ENCODE peak calls at places on chromosome 5, in ten cellular contexts. D is BE2C, X is IMR-90, Z is glomerular endothelial cell, Y is NB4, F is T-helper 9 cell, B is H9, P is NT2/D1, I is osteocyte, T is Caco-2. V is an unnamed sample.

GRCh38 chr5:39226100-39226451 is 6.7 kb upstream of the FYB1 start:
- DNase-seq in D (no peak), X (no peak), Z (no peak), Y (no peak), F (no peak), B (no peak), P (no peak), I (no peak), T (no peak), V (no peak)

GRCh38 chr5:178108966-178109365 is 4.4 kb upstream of the N4BP3 start:
- DNase-seq in D (no peak), X (no peak), Z (no peak), Y (peak; percentile 40), F (no peak), B (no peak), P (no peak), I (no peak), T (no peak), V (no peak)

GRCh38 chr5:69528015-69528414 is 32.0 kb upstream of the GTF2H2C start:
- DNase-seq in D (no peak), X (no peak), Z (no peak), Y (no peak), F (no peak), B (no peak), P (no peak), I (no peak), T (peak; percentile 67), V (no peak)

GRCh38 chr5:96920956-96921355 is 14.9 kb upstream of the LNPEP start:
- DNase-seq in D (no peak), X (no peak), Z (no peak), Y (no peak), F (no peak), B (no peak), P (no peak), I (no peak), T (no peak), V (no peak)

GRCh38 chr5:6279607-6280006 is 98.7 kb downstream of the MED10 start:
- DNase-seq in D (no peak), X (no peak), Z (no peak), Y (no peak), F (no peak), B (no peak), P (no peak), I (no peak), T (no peak), V (no peak)

GRCh38 chr5:112574566-112574965 is 155.5 kb upstream of the EPB41L4A start:
- DNase-seq in D (no peak), X (no peak), Z (no peak), Y (no peak), F (no peak), B (no peak), P (no peak), I (no peak), T (no peak), V (no peak)

GRCh38 chr5:100505984-100506670 is 29.0 kb upstream of the FAM174A start:
- DNase-seq in D (no peak), X (peak; percentile 82), Z (peak; percentile 33), Y (no peak), F (no peak), B (no peak), P (no peak), I (no peak), T (no peak), V (no peak)

GRCh38 chr5:180366303-180366702 is 13.2 kb upstream of the GFPT2 start:
- DNase-seq in D (no peak), X (no peak), Z (no peak), Y (no peak), F (no peak), B (no peak), P (no peak), I (peak; percentile 95), T (no peak), V (no peak)

GRCh38 chr5:143887901-143888648 is 76.1 kb downstream of the HMHB1 start:
- DNase-seq in D (no peak), X (peak; percentile 75), Z (no peak), Y (no peak), F (no peak), B (no peak), P (no peak), I (no peak), T (no peak), V (no peak)

V was measured in T-helper 1 cell.